ENCODE peak calls at places on chromosome 3, in eight cellular contexts. One of them, this sample, is unnamed. For H3K9me3, the result is how much of the 10 kb centered on the place peaks cover.

GRCh38 chr3:175672119-175672689 is 813.1 kb downstream of the NAALADL2 start:
- DNase-seq in Panc1: peak
- DNase-seq in uterus: no peak
- DNase-seq in right lobe of liver: no peak
- DNase-seq in HCT116: no peak
- DNase-seq in heart right ventricle: no peak
- DNase-seq in CD8-positive, alpha-beta memory T cell: no peak
- DNase-seq in WERI-Rb-1: no peak
- DNase-seq in this sample: peak

GRCh38 chr3:37620071-37620635 is 241.5 kb upstream of the CTDSPL start:
- DNase-seq in right lobe of liver: no peak
- DNase-seq in WERI-Rb-1: no peak
- DNase-seq in uterus: no peak
- DNase-seq in heart right ventricle: no peak
- DNase-seq in Panc1: no peak
- DNase-seq in HCT116: no peak
- DNase-seq in CD8-positive, alpha-beta memory T cell: no peak
- DNase-seq in this sample: no peak

GRCh38 chr3:58151637-58152036 is 59.1 kb downstream of the DNASE1L3 start:
- DNase-seq in HCT116: no peak
- DNase-seq in heart right ventricle: peak
- DNase-seq in WERI-Rb-1: no peak
- DNase-seq in right lobe of liver: peak
- DNase-seq in uterus: no peak
- DNase-seq in Panc1: no peak
- DNase-seq in CD8-positive, alpha-beta memory T cell: no peak
- DNase-seq in this sample: no peak

GRCh38 chr3:105014631-105015030 is 352.1 kb upstream of the ALCAM start:
- DNase-seq in Panc1: no peak
- DNase-seq in HCT116: no peak
- DNase-seq in uterus: no peak
- DNase-seq in CD8-positive, alpha-beta memory T cell: no peak
- DNase-seq in WERI-Rb-1: no peak
- DNase-seq in right lobe of liver: no peak
- DNase-seq in heart right ventricle: no peak
- DNase-seq in this sample: no peak

GRCh38 chr3:129315386-129315991 is 36.8 kb downstream of the HMCES start:
- DNase-seq in Panc1: no peak
- DNase-seq in WERI-Rb-1: peak
- DNase-seq in heart right ventricle: peak
- DNase-seq in right lobe of liver: no peak
- DNase-seq in HCT116: no peak
- DNase-seq in CD8-positive, alpha-beta memory T cell: peak
- DNase-seq in uterus: peak
- DNase-seq in this sample: no peak

GRCh38 chr3:65742914-65743313 is 295.8 kb downstream of the MAGI1 start:
- DNase-seq in right lobe of liver: no peak
- DNase-seq in WERI-Rb-1: no peak
- DNase-seq in CD8-positive, alpha-beta memory T cell: no peak
- DNase-seq in heart right ventricle: no peak
- DNase-seq in HCT116: no peak
- DNase-seq in Panc1: no peak
- DNase-seq in uterus: no peak
- DNase-seq in this sample: no peak

GRCh38 chr3:30221622-30222021 is 384.8 kb upstream of the TGFBR2 start:
- DNase-seq in HCT116: no peak
- DNase-seq in WERI-Rb-1: no peak
- DNase-seq in right lobe of liver: no peak
- DNase-seq in Panc1: no peak
- DNase-seq in CD8-positive, alpha-beta memory T cell: no peak
- DNase-seq in heart right ventricle: no peak
- DNase-seq in uterus: no peak
- DNase-seq in this sample: no peak

GRCh38 chr3:88059380-88060160 is 515 bp downstream of the ZNF654 start:
- DNase-seq in right lobe of liver: peak
- DNase-seq in WERI-Rb-1: no peak
- DNase-seq in heart right ventricle: peak
- DNase-seq in CD8-positive, alpha-beta memory T cell: peak
- DNase-seq in HCT116: no peak
- DNase-seq in uterus: no peak
- DNase-seq in Panc1: no peak
- DNase-seq in this sample: no peak

GRCh38 chr3:129961142-129961541 is 13.4 kb upstream of the TRH start:
- DNase-seq in Panc1: no peak
- DNase-seq in WERI-Rb-1: peak
- DNase-seq in HCT116: no peak
- DNase-seq in heart right ventricle: no peak
- DNase-seq in uterus: peak
- DNase-seq in right lobe of liver: no peak
- DNase-seq in CD8-positive, alpha-beta memory T cell: no peak
- DNase-seq in this sample: no peak

GRCh38 chr3:109369510-109369909 is 32.2 kb upstream of the DPPA4 start:
- DNase-seq in right lobe of liver: peak
- DNase-seq in CD8-positive, alpha-beta memory T cell: no peak
- DNase-seq in HCT116: peak
- DNase-seq in WERI-Rb-1: no peak
- DNase-seq in Panc1: no peak
- DNase-seq in uterus: no peak
- DNase-seq in heart right ventricle: no peak
- DNase-seq in this sample: no peak

GRCh38 chr3:82145742-82146141 is 384.3 kb upstream of the GBE1 start:
- DNase-seq in heart right ventricle: no peak
- DNase-seq in right lobe of liver: no peak
- DNase-seq in CD8-positive, alpha-beta memory T cell: no peak
- DNase-seq in Panc1: no peak
- DNase-seq in uterus: no peak
- DNase-seq in WERI-Rb-1: no peak
- DNase-seq in HCT116: no peak
- DNase-seq in this sample: no peak

GRCh38 chr3:150599611-150600297 is 3.4 kb upstream of the SELENOT start:
- DNase-seq in Panc1: no peak
- DNase-seq in heart right ventricle: no peak
- DNase-seq in right lobe of liver: no peak
- DNase-seq in WERI-Rb-1: no peak
- DNase-seq in HCT116: peak
- DNase-seq in uterus: no peak
- DNase-seq in CD8-positive, alpha-beta memory T cell: no peak
- DNase-seq in this sample: no peak

GRCh38 chr3:69082805-69083204 is 1.9 kb upstream of the ARL6IP5 start:
- DNase-seq in WERI-Rb-1: peak
- DNase-seq in Panc1: no peak
- DNase-seq in heart right ventricle: no peak
- DNase-seq in HCT116: no peak
- DNase-seq in CD8-positive, alpha-beta memory T cell: peak
- DNase-seq in right lobe of liver: no peak
- DNase-seq in uterus: no peak
- DNase-seq in this sample: no peak

GRCh38 chr3:112360574-112360973 is 27.6 kb downstream of the CD200 start:
- DNase-seq in WERI-Rb-1: no peak
- DNase-seq in Panc1: no peak
- DNase-seq in right lobe of liver: no peak
- DNase-seq in heart right ventricle: no peak
- DNase-seq in uterus: peak
- DNase-seq in CD8-positive, alpha-beta memory T cell: no peak
- DNase-seq in HCT116: no peak
- DNase-seq in this sample: no peak

GRCh38 chr3:170634663-170635096 is 48.8 kb upstream of the SLC7A14 start:
- DNase-seq in right lobe of liver: no peak
- DNase-seq in uterus: no peak
- DNase-seq in HCT116: no peak
- DNase-seq in heart right ventricle: no peak
- DNase-seq in WERI-Rb-1: no peak
- DNase-seq in CD8-positive, alpha-beta memory T cell: no peak
- DNase-seq in Panc1: no peak
- DNase-seq in this sample: no peak

GRCh38 chr3:120274739-120275167 is 10.3 kb downstream of the GPR156 start:
- DNase-seq in uterus: no peak
- DNase-seq in right lobe of liver: peak
- DNase-seq in heart right ventricle: peak
- DNase-seq in WERI-Rb-1: no peak
- DNase-seq in CD8-positive, alpha-beta memory T cell: no peak
- DNase-seq in HCT116: no peak
- DNase-seq in Panc1: no peak
- DNase-seq in this sample: peak

GRCh38 chr3:31559872-31560534 is 27.3 kb downstream of the STT3B start:
- DNase-seq in right lobe of liver: no peak
- DNase-seq in WERI-Rb-1: no peak
- DNase-seq in HCT116: no peak
- DNase-seq in CD8-positive, alpha-beta memory T cell: no peak
- DNase-seq in heart right ventricle: no peak
- DNase-seq in Panc1: no peak
- DNase-seq in uterus: no peak
- DNase-seq in this sample: no peak

GRCh38 chr3:71131385-71131871 is 452.1 kb downstream of the FOXP1 start:
- DNase-seq in right lobe of liver: no peak
- DNase-seq in Panc1: no peak
- DNase-seq in HCT116: no peak
- DNase-seq in WERI-Rb-1: no peak
- DNase-seq in heart right ventricle: no peak
- DNase-seq in uterus: no peak
- DNase-seq in CD8-positive, alpha-beta memory T cell: no peak
- DNase-seq in this sample: no peak
- H3K4me3 ChIP-seq in right lobe of liver: no peak
- H3K4me3 ChIP-seq in Panc1: no peak
- H3K4me3 ChIP-seq in HCT116: no peak
- H3K4me3 ChIP-seq in WERI-Rb-1: no peak
- H3K4me3 ChIP-seq in heart right ventricle: peak
- H3K4me3 ChIP-seq in uterus: no peak
- H3K4me3 ChIP-seq in CD8-positive, alpha-beta memory T cell: peak
- H3K4me3 ChIP-seq in this sample: no peak

GRCh38 chr3:137026701-137027100 is 68.9 kb downstream of the IL20RB start:
- DNase-seq in uterus: no peak
- DNase-seq in WERI-Rb-1: no peak
- DNase-seq in Panc1: no peak
- DNase-seq in CD8-positive, alpha-beta memory T cell: no peak
- DNase-seq in HCT116: no peak
- DNase-seq in right lobe of liver: no peak
- DNase-seq in heart right ventricle: no peak
- DNase-seq in this sample: no peak

GRCh38 chr3:137035631-137036030 is 77.8 kb downstream of the IL20RB start:
- DNase-seq in right lobe of liver: no peak
- DNase-seq in heart right ventricle: no peak
- DNase-seq in WERI-Rb-1: peak
- DNase-seq in HCT116: peak
- DNase-seq in CD8-positive, alpha-beta memory T cell: no peak
- DNase-seq in uterus: no peak
- DNase-seq in Panc1: no peak
- DNase-seq in this sample: no peak

GRCh38 chr3:137032465-137033120 is 74.8 kb downstream of the IL20RB start:
- DNase-seq in CD8-positive, alpha-beta memory T cell: peak
- DNase-seq in WERI-Rb-1: peak
- DNase-seq in HCT116: peak
- DNase-seq in uterus: peak
- DNase-seq in right lobe of liver: peak
- DNase-seq in heart right ventricle: peak
- DNase-seq in Panc1: peak
- DNase-seq in this sample: peak
- H3K27ac ChIP-seq in CD8-positive, alpha-beta memory T cell: no peak
- H3K27ac ChIP-seq in WERI-Rb-1: no peak
- H3K27ac ChIP-seq in HCT116: no peak
- H3K27ac ChIP-seq in uterus: no peak
- H3K27ac ChIP-seq in right lobe of liver: no peak
- H3K27ac ChIP-seq in heart right ventricle: no peak
- H3K27ac ChIP-seq in Panc1: no peak
- H3K27ac ChIP-seq in this sample: no peak

GRCh38 chr3:44442591-44443309 is 34.7 kb downstream of the ZNF445 start:
- DNase-seq in Panc1: no peak
- DNase-seq in heart right ventricle: no peak
- DNase-seq in CD8-positive, alpha-beta memory T cell: no peak
- DNase-seq in uterus: no peak
- DNase-seq in HCT116: no peak
- DNase-seq in right lobe of liver: no peak
- DNase-seq in WERI-Rb-1: no peak
- DNase-seq in this sample: no peak

GRCh38 chr3:44445786-44446185 is 31.7 kb downstream of the ZNF445 start:
- DNase-seq in Panc1: no peak
- DNase-seq in CD8-positive, alpha-beta memory T cell: no peak
- DNase-seq in uterus: no peak
- DNase-seq in WERI-Rb-1: no peak
- DNase-seq in right lobe of liver: no peak
- DNase-seq in HCT116: no peak
- DNase-seq in heart right ventricle: no peak
- DNase-seq in this sample: no peak

GRCh38 chr3:44444437-44444836 is 33.0 kb downstream of the ZNF445 start:
- DNase-seq in WERI-Rb-1: no peak
- DNase-seq in right lobe of liver: no peak
- DNase-seq in CD8-positive, alpha-beta memory T cell: no peak
- DNase-seq in Panc1: no peak
- DNase-seq in uterus: no peak
- DNase-seq in HCT116: no peak
- DNase-seq in heart right ventricle: no peak
- DNase-seq in this sample: no peak

GRCh38 chr3:44444896-44445691 is 32.4 kb downstream of the ZNF445 start:
- DNase-seq in uterus: no peak
- DNase-seq in Panc1: no peak
- DNase-seq in CD8-positive, alpha-beta memory T cell: no peak
- DNase-seq in WERI-Rb-1: no peak
- DNase-seq in right lobe of liver: no peak
- DNase-seq in HCT116: no peak
- DNase-seq in heart right ventricle: no peak
- DNase-seq in this sample: no peak

DNA sequence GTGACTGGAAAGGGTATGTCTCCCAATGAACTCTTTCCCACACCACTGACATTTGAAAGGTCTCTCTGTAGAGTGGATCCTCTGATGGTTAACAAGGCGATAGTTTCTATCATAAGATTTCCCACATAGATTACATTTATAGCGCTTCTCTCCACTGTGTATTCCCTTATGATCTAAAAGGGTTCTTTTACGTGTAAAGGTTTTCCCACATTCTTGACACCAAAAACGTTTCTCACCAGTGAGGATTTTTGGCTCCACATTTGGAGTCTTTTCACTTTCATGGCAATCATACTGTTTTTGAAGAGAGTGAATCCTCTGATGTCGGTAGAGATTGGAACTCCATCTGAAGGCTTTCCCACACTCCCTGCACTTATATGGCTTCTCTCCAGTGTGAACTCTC is 30.5 kb downstream of the ZNF445 start:
- DNase-seq in uterus: no peak
- DNase-seq in heart right ventricle: no peak
- DNase-seq in right lobe of liver: no peak
- DNase-seq in HCT116: no peak
- DNase-seq in Panc1: no peak
- DNase-seq in WERI-Rb-1: no peak
- DNase-seq in CD8-positive, alpha-beta memory T cell: no peak
- DNase-seq in this sample: no peak
- H3K9me3 ChIP-seq in uterus: under half
- H3K9me3 ChIP-seq in heart right ventricle: under half
- H3K9me3 ChIP-seq in right lobe of liver: under half
- H3K9me3 ChIP-seq in HCT116: under half
- H3K9me3 ChIP-seq in Panc1: under half
- H3K9me3 ChIP-seq in WERI-Rb-1: under half
- H3K9me3 ChIP-seq in CD8-positive, alpha-beta memory T cell: under half
- H3K9me3 ChIP-seq in this sample: under half

DNA sequence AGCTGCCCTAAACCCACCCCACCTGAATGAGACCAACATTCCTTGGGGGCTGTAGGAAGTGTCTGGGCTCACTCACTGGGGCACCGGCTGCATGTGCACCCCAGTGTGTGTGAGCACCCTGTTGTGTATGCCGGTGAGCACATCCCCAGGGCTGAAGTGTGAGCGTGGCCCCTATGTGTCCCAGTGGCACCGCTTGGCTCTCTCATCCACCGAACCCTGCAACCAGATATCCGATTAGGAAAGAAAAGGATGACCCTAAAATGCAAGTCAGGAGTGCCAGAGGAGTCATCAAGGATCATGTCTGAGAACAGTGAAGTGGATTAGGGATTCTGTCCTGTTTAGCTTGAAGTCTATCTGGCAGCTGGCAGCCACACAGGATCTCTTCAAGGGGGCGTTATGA is 84.0 kb upstream of the ALDH1L1 start:
- DNase-seq in HCT116: no peak
- DNase-seq in uterus: no peak
- DNase-seq in right lobe of liver: peak
- DNase-seq in WERI-Rb-1: peak
- DNase-seq in CD8-positive, alpha-beta memory T cell: no peak
- DNase-seq in Panc1: no peak
- DNase-seq in heart right ventricle: no peak
- DNase-seq in this sample: no peak
- H3K4me3 ChIP-seq in HCT116: no peak
- H3K4me3 ChIP-seq in uterus: no peak
- H3K4me3 ChIP-seq in right lobe of liver: no peak
- H3K4me3 ChIP-seq in WERI-Rb-1: no peak
- H3K4me3 ChIP-seq in CD8-positive, alpha-beta memory T cell: no peak
- H3K4me3 ChIP-seq in Panc1: no peak
- H3K4me3 ChIP-seq in heart right ventricle: no peak
- H3K4me3 ChIP-seq in this sample: no peak